ENCODE peak calls at places on chromosome 1, in four cellular contexts. F is ovary, Z is right lobe of liver, D is heart left ventricle. L is an unnamed sample.

GRCh38 chr1:44677201-44677520 is 2.6 kb downstream of the ARMH1 start:
- DNase-seq in D (no peak), Z (no peak), F (no peak), L (no peak)

GRCh38 chr1:147760481-147761260 is at the start of gene GJA5:
- DNase-seq in Z (no peak), D (no peak), F (no peak), L (no peak)

GRCh38 chr1:165898837-165899236 is 71.4 kb downstream of the UCK2 start:
- DNase-seq in Z (no peak), F (no peak), D (no peak), L (no peak)

GRCh38 chr1:116826818-116827606 is 72.8 kb downstream of the CD2 start:
- DNase-seq in Z (no peak), D (no peak), F (no peak), L (peak)

GRCh38 chr1:156689035-156689959 is 12.1 kb upstream of the NES start:
- DNase-seq in F (peak), D (peak), Z (peak), L (peak)

GRCh38 chr1:182351790-182352364 is 39.7 kb downstream of the GLUL start:
- DNase-seq in Z (no peak), D (no peak), F (no peak), L (no peak)

GRCh38 chr1:26375081-26375480 is 2.5 kb upstream of the ZNF683 start:
- DNase-seq in Z (no peak), D (no peak), F (no peak), L (no peak)

GRCh38 chr1:116164890-116165176 is 53.6 kb downstream of the MAB21L3 start:
- DNase-seq in Z (no peak), D (no peak), F (no peak), L (no peak)

GRCh38 chr1:218390625-218391024 is 45.5 kb downstream of the TGFB2 start:
- DNase-seq in F (no peak), D (no peak), Z (no peak), L (no peak)

GRCh38 chr1:10140981-10141380 is 69.4 kb upstream of the KIF1B start:
- DNase-seq in D (no peak), F (no peak), Z (no peak), L (no peak)

GRCh38 chr1:22282281-22282970 is 139.5 kb upstream of the WNT4 start:
- DNase-seq in Z (no peak), D (no peak), F (no peak), L (no peak)

GRCh38 chr1:231161711-231162299 is at the start of gene TRIM67:
- DNase-seq in F (no peak), Z (peak), D (no peak), L (peak)

GRCh38 chr1:31041529-31041928 is 24.0 kb downstream of the PUM1 start:
- DNase-seq in F (no peak), D (no peak), Z (no peak), L (no peak)

GRCh38 chr1:119582801-119583200 is 65.3 kb downstream of the ZNF697 start:
- DNase-seq in F (peak), Z (peak), D (peak), L (no peak)

GRCh38 chr1:204136814-204137213 is 15.0 kb downstream of the ETNK2 start:
- DNase-seq in Z (no peak), F (no peak), D (no peak), L (no peak)

GRCh38 chr1:211648980-211649934 is 26.2 kb downstream of the NEK2 start:
- DNase-seq in F (peak), Z (no peak), D (no peak), L (no peak)

GRCh38 chr1:29832471-29832870 is 596.1 kb downstream of the PTPRU start:
- DNase-seq in D (no peak), Z (no peak), F (no peak), L (no peak)

GRCh38 chr1:203038217-203038741 is 12.0 kb downstream of the PPFIA4 start:
- DNase-seq in Z (no peak), D (peak), F (no peak), L (peak)

GRCh38 chr1:53084589-53084971 is 22.6 kb downstream of the PODN start:
- DNase-seq in Z (no peak), D (peak), F (no peak), L (no peak)

GRCh38 chr1:160670701-160671100 is 23.9 kb upstream of the SLAMF1 start:
- DNase-seq in F (no peak), Z (no peak), D (no peak), L (no peak)

GRCh38 chr1:160669276-160669675 is 22.4 kb upstream of the SLAMF1 start:
- DNase-seq in Z (no peak), D (no peak), F (no peak), L (no peak)

GRCh38 chr1:160671603-160672002 is 24.8 kb upstream of the SLAMF1 start:
- DNase-seq in Z (no peak), D (no peak), F (no peak), L (no peak)

GRCh38 chr1:160667896-160668295 is 21.1 kb upstream of the SLAMF1 start:
- DNase-seq in D (no peak), F (no peak), Z (no peak), L (no peak)

DNA sequence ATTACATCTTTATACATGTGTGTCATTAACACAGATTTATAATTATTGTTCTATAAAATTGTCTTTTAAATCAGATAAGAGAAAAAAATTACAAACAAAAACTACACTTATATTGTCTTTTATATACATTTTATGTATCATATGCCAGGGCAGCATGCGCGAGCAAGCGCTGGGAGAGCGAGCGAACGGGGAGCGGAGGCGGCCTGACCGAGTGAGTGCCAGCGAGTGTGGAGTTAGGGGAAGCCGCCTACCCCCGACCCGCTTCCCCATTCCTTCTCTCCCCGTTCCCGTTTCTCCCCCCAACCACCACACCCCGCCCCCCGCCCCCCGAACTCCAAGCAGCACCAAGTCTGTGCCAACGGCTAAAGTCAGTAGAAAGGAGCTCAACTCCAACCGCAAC is 23.0 kb upstream of the SLAMF1 start:
- DNase-seq in F (no peak), Z (no peak), D (no peak), L (no peak)
- TF ChIP-seq POLR2A in F (no peak), Z (no peak), D (no peak), L (no peak)

GRCh38 chr1:84573967-84574842 is at the start of gene CTBS:
- DNase-seq in D (peak), F (peak), Z (peak), L (peak)
- TF ChIP-seq POLR2A in D (no peak), F (peak), Z (peak), L (peak)

GRCh38 chr1:206925116-206925736 is 3.5 kb upstream of the FCMR start:
- DNase-seq in F (no peak), D (no peak), Z (peak), L (no peak)

GRCh38 chr1:206922524-206922923 is 783 bp upstream of the FCMR start:
- DNase-seq in D (no peak), Z (no peak), F (no peak), L (no peak)

GRCh38 chr1:206923009-206923960 is 1.5 kb upstream of the FCMR start:
- DNase-seq in Z (peak), F (no peak), D (no peak), L (no peak)

GRCh38 chr1:206924549-206925115 is 2.9 kb upstream of the FCMR start:
- DNase-seq in Z (no peak), F (no peak), D (no peak), L (no peak)

GRCh38 chr1:206923961-206924548 is 2.3 kb upstream of the FCMR start:
- DNase-seq in Z (no peak), F (no peak), D (no peak), L (no peak)
- TF ChIP-seq POLR2A in Z (no peak), F (no peak), D (no peak), L (no peak)

DNA sequence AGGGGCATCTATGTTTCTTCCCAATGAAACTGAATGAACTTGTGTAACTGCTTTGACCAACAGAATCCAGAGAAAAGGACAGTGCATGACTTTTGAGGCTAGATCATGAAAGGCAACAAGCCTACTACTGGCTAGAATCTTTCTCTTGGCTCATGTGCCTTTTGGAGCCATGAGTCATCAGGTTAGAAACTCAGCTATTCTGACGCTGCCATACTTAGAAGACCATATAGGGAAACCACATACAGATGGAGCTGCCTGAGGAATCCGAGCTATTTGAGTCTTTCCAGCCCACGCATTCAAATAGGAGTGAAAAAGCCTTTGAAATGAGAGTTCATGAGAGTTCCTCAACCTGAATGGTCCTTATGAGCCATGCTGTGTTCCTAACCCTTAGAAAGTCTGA is 738.5 kb upstream of the CHRM3 start:
- DNase-seq in F (no peak), D (no peak), Z (no peak), L (no peak)
- TF ChIP-seq POLR2A in F (no peak), D (no peak), Z (no peak), L (no peak)

GRCh38 chr1:27481994-27482620 is 7.9 kb downstream of the WASF2 start:
- DNase-seq in Z (no peak), F (no peak), D (no peak), L (no peak)
- TF ChIP-seq POLR2A in Z (no peak), F (no peak), D (no peak), L (no peak)